ENCODE peak calls at places on chromosome 11, in nine cellular contexts. One of them, this sample, is unnamed.

GRCh38 chr11:70104419-70104818 is 26.3 kb downstream of the ANO1 start:
- DNase-seq in NCI-H1694 treated with DMSO at 0.1 percent for 48 hours: no peak
- DNase-seq in activated T-cell treated with anti-CD3 and anti-CD28 coated beads, Interleukin-2, amount 50 U/mL, for 48 hours: no peak
- DNase-seq in AG09309: no peak
- DNase-seq in AG20443: no peak
- DNase-seq in A673: no peak
- DNase-seq in Panc1: no peak
- DNase-seq in Caki2: peak
- DNase-seq in brain microvascular endothelial cell: no peak
- DNase-seq in this sample: no peak

GRCh38 chr11:60699282-60699681 is at the start of gene MS4A8:
- DNase-seq in Caki2: no peak
- DNase-seq in AG20443: no peak
- DNase-seq in NCI-H1694 treated with DMSO at 0.1 percent for 48 hours: no peak
- DNase-seq in A673: peak
- DNase-seq in Panc1: no peak
- DNase-seq in brain microvascular endothelial cell: no peak
- DNase-seq in AG09309: no peak
- DNase-seq in activated T-cell treated with anti-CD3 and anti-CD28 coated beads, Interleukin-2, amount 50 U/mL, for 48 hours: no peak
- DNase-seq in this sample: no peak

GRCh38 chr11:27213232-27213660 is 149.8 kb downstream of the CCDC34 start:
- DNase-seq in Caki2: peak
- DNase-seq in activated T-cell treated with anti-CD3 and anti-CD28 coated beads, Interleukin-2, amount 50 U/mL, for 48 hours: no peak
- DNase-seq in NCI-H1694 treated with DMSO at 0.1 percent for 48 hours: peak
- DNase-seq in AG09309: peak
- DNase-seq in A673: peak
- DNase-seq in brain microvascular endothelial cell: peak
- DNase-seq in AG20443: peak
- DNase-seq in Panc1: peak
- DNase-seq in this sample: no peak

GRCh38 chr11:111361082-111361801 is 17.8 kb downstream of the POU2AF1 start:
- DNase-seq in A673: no peak
- DNase-seq in NCI-H1694 treated with DMSO at 0.1 percent for 48 hours: no peak
- DNase-seq in brain microvascular endothelial cell: no peak
- DNase-seq in Caki2: no peak
- DNase-seq in AG20443: no peak
- DNase-seq in AG09309: no peak
- DNase-seq in activated T-cell treated with anti-CD3 and anti-CD28 coated beads, Interleukin-2, amount 50 U/mL, for 48 hours: no peak
- DNase-seq in Panc1: no peak
- DNase-seq in this sample: no peak

GRCh38 chr11:43948341-43949185 is 6.1 kb downstream of the C11orf96 start:
- DNase-seq in brain microvascular endothelial cell: no peak
- DNase-seq in A673: no peak
- DNase-seq in Panc1: no peak
- DNase-seq in NCI-H1694 treated with DMSO at 0.1 percent for 48 hours: no peak
- DNase-seq in AG09309: no peak
- DNase-seq in Caki2: no peak
- DNase-seq in activated T-cell treated with anti-CD3 and anti-CD28 coated beads, Interleukin-2, amount 50 U/mL, for 48 hours: no peak
- DNase-seq in AG20443: no peak
- DNase-seq in this sample: no peak

GRCh38 chr11:11157201-11157600 is 195.8 kb downstream of the CSNK2A3 start:
- DNase-seq in NCI-H1694 treated with DMSO at 0.1 percent for 48 hours: peak
- DNase-seq in AG09309: no peak
- DNase-seq in activated T-cell treated with anti-CD3 and anti-CD28 coated beads, Interleukin-2, amount 50 U/mL, for 48 hours: peak
- DNase-seq in AG20443: peak
- DNase-seq in Panc1: no peak
- DNase-seq in A673: peak
- DNase-seq in Caki2: no peak
- DNase-seq in brain microvascular endothelial cell: peak
- DNase-seq in this sample: peak

GRCh38 chr11:110763249-110764011 is 51.2 kb upstream of the ARHGAP20 start:
- DNase-seq in Panc1: no peak
- DNase-seq in AG09309: peak
- DNase-seq in NCI-H1694 treated with DMSO at 0.1 percent for 48 hours: no peak
- DNase-seq in A673: peak
- DNase-seq in Caki2: peak
- DNase-seq in AG20443: peak
- DNase-seq in brain microvascular endothelial cell: peak
- DNase-seq in activated T-cell treated with anti-CD3 and anti-CD28 coated beads, Interleukin-2, amount 50 U/mL, for 48 hours: no peak
- DNase-seq in this sample: no peak

GRCh38 chr11:101334581-101334980 is 205.0 kb upstream of the PGR start:
- DNase-seq in brain microvascular endothelial cell: no peak
- DNase-seq in Caki2: no peak
- DNase-seq in NCI-H1694 treated with DMSO at 0.1 percent for 48 hours: no peak
- DNase-seq in A673: no peak
- DNase-seq in AG20443: no peak
- DNase-seq in Panc1: no peak
- DNase-seq in activated T-cell treated with anti-CD3 and anti-CD28 coated beads, Interleukin-2, amount 50 U/mL, for 48 hours: no peak
- DNase-seq in AG09309: no peak
- DNase-seq in this sample: no peak

GRCh38 chr11:128926000-128926399 is 16.7 kb downstream of the TP53AIP1 start:
- DNase-seq in AG09309: no peak
- DNase-seq in NCI-H1694 treated with DMSO at 0.1 percent for 48 hours: no peak
- DNase-seq in Panc1: no peak
- DNase-seq in activated T-cell treated with anti-CD3 and anti-CD28 coated beads, Interleukin-2, amount 50 U/mL, for 48 hours: no peak
- DNase-seq in AG20443: no peak
- DNase-seq in A673: no peak
- DNase-seq in Caki2: no peak
- DNase-seq in brain microvascular endothelial cell: no peak
- DNase-seq in this sample: no peak

GRCh38 chr11:27317751-27318150 is 45.3 kb downstream of the CCDC34 start:
- DNase-seq in Caki2: peak
- DNase-seq in AG09309: no peak
- DNase-seq in activated T-cell treated with anti-CD3 and anti-CD28 coated beads, Interleukin-2, amount 50 U/mL, for 48 hours: no peak
- DNase-seq in AG20443: peak
- DNase-seq in NCI-H1694 treated with DMSO at 0.1 percent for 48 hours: no peak
- DNase-seq in A673: peak
- DNase-seq in Panc1: no peak
- DNase-seq in brain microvascular endothelial cell: peak
- DNase-seq in this sample: no peak

GRCh38 chr11:69509381-69509780 is 27.9 kb downstream of the LINC01488 start:
- DNase-seq in Panc1: no peak
- DNase-seq in AG09309: no peak
- DNase-seq in AG20443: no peak
- DNase-seq in NCI-H1694 treated with DMSO at 0.1 percent for 48 hours: no peak
- DNase-seq in A673: no peak
- DNase-seq in activated T-cell treated with anti-CD3 and anti-CD28 coated beads, Interleukin-2, amount 50 U/mL, for 48 hours: no peak
- DNase-seq in Caki2: no peak
- DNase-seq in brain microvascular endothelial cell: no peak
- DNase-seq in this sample: no peak

GRCh38 chr11:80733776-80734175 is 1292.9 kb upstream of the TENM4 start:
- DNase-seq in Caki2: no peak
- DNase-seq in AG20443: no peak
- DNase-seq in A673: no peak
- DNase-seq in activated T-cell treated with anti-CD3 and anti-CD28 coated beads, Interleukin-2, amount 50 U/mL, for 48 hours: no peak
- DNase-seq in NCI-H1694 treated with DMSO at 0.1 percent for 48 hours: peak
- DNase-seq in Panc1: no peak
- DNase-seq in AG09309: no peak
- DNase-seq in brain microvascular endothelial cell: no peak
- DNase-seq in this sample: no peak

GRCh38 chr11:46407635-46408034 is 16.1 kb upstream of the CHRM4 start:
- DNase-seq in brain microvascular endothelial cell: no peak
- DNase-seq in NCI-H1694 treated with DMSO at 0.1 percent for 48 hours: no peak
- DNase-seq in AG20443: no peak
- DNase-seq in Caki2: no peak
- DNase-seq in A673: no peak
- DNase-seq in Panc1: no peak
- DNase-seq in activated T-cell treated with anti-CD3 and anti-CD28 coated beads, Interleukin-2, amount 50 U/mL, for 48 hours: no peak
- DNase-seq in AG09309: no peak
- DNase-seq in this sample: no peak

GRCh38 chr11:57514538-57515331 is 767 bp downstream of the SLC43A1 start:
- DNase-seq in AG20443: peak
- DNase-seq in AG09309: no peak
- DNase-seq in Panc1: no peak
- DNase-seq in brain microvascular endothelial cell: peak
- DNase-seq in activated T-cell treated with anti-CD3 and anti-CD28 coated beads, Interleukin-2, amount 50 U/mL, for 48 hours: peak
- DNase-seq in NCI-H1694 treated with DMSO at 0.1 percent for 48 hours: no peak
- DNase-seq in Caki2: no peak
- DNase-seq in A673: peak
- DNase-seq in this sample: peak

GRCh38 chr11:128902515-128903066 is 11.4 kb downstream of the KCNJ5 start:
- DNase-seq in Caki2: no peak
- DNase-seq in AG20443: peak
- DNase-seq in NCI-H1694 treated with DMSO at 0.1 percent for 48 hours: no peak
- DNase-seq in A673: no peak
- DNase-seq in brain microvascular endothelial cell: peak
- DNase-seq in AG09309: peak
- DNase-seq in activated T-cell treated with anti-CD3 and anti-CD28 coated beads, Interleukin-2, amount 50 U/mL, for 48 hours: no peak
- DNase-seq in Panc1: no peak
- DNase-seq in this sample: no peak

GRCh38 chr11:112172362-112172994 is 2.8 kb upstream of the BCO2 start:
- DNase-seq in activated T-cell treated with anti-CD3 and anti-CD28 coated beads, Interleukin-2, amount 50 U/mL, for 48 hours: no peak
- DNase-seq in Caki2: peak
- DNase-seq in Panc1: no peak
- DNase-seq in brain microvascular endothelial cell: no peak
- DNase-seq in AG20443: peak
- DNase-seq in A673: no peak
- DNase-seq in NCI-H1694 treated with DMSO at 0.1 percent for 48 hours: no peak
- DNase-seq in AG09309: no peak
- DNase-seq in this sample: no peak

GRCh38 chr11:126793596-126793995 is 207.0 kb downstream of the KIRREL3 start:
- DNase-seq in A673: no peak
- DNase-seq in Caki2: peak
- DNase-seq in NCI-H1694 treated with DMSO at 0.1 percent for 48 hours: no peak
- DNase-seq in activated T-cell treated with anti-CD3 and anti-CD28 coated beads, Interleukin-2, amount 50 U/mL, for 48 hours: no peak
- DNase-seq in AG20443: no peak
- DNase-seq in AG09309: no peak
- DNase-seq in brain microvascular endothelial cell: no peak
- DNase-seq in Panc1: no peak
- DNase-seq in this sample: no peak

GRCh38 chr11:65606876-65607613 is 7.0 kb downstream of the MAP3K11 start:
- DNase-seq in activated T-cell treated with anti-CD3 and anti-CD28 coated beads, Interleukin-2, amount 50 U/mL, for 48 hours: peak
- DNase-seq in Panc1: no peak
- DNase-seq in AG09309: peak
- DNase-seq in AG20443: peak
- DNase-seq in A673: peak
- DNase-seq in NCI-H1694 treated with DMSO at 0.1 percent for 48 hours: no peak
- DNase-seq in Caki2: no peak
- DNase-seq in brain microvascular endothelial cell: peak
- DNase-seq in this sample: no peak

This sample was measured in HuH-7.5.